ENCODE peak calls at places on chromosomes 1 and 21, in six cellular contexts. S, T, P, X, Z and C are unnamed samples.

GRCh38 chr1:56204206-56204605 is 375.2 kb downstream of the PLPP3 start:
- DNase-seq in S (no peak), X (no peak), P (no peak), T (no peak), Z (no peak), C (no peak)

GRCh38 chr1:244322791-244323521 is 128.8 kb downstream of the ADSS2 start:
- DNase-seq in T (peak), Z (no peak), S (no peak), P (no peak), X (peak), C (no peak)

GRCh38 chr21:29386803-29387202 is 88.1 kb downstream of the BACH1 start:
- DNase-seq in T (no peak), S (no peak), P (no peak), X (no peak), Z (no peak), C (no peak)

GRCh38 chr1:225882699-225883615 is 777 bp upstream of the TMEM63A start:
- DNase-seq in P (peak), T (peak), S (peak), X (peak), Z (peak), C (peak)

GRCh38 chr1:245686006-245686405 is 531.2 kb downstream of the KIF26B start:
- DNase-seq in P (no peak), X (no peak), T (no peak), Z (no peak), S (no peak), C (peak)

GRCh38 chr1:1144843-1145546 is 28.7 kb upstream of the TTLL10 start:
- DNase-seq in P (no peak), T (no peak), X (no peak), S (no peak), Z (no peak), C (no peak)

GRCh38 chr1:225700164-225700740 is 47.3 kb upstream of the ENAH start:
- DNase-seq in X (peak), P (no peak), T (peak), S (no peak), Z (no peak), C (no peak)

GRCh38 chr1:147539122-147539575 is 2.2 kb upstream of the BCL9 start:
- DNase-seq in T (peak), S (no peak), Z (peak), X (peak), P (no peak), C (no peak)

GRCh38 chr1:28112388-28113311 is 24.2 kb upstream of the EYA3 start:
- DNase-seq in P (no peak), X (peak), T (peak), S (no peak), Z (no peak), C (no peak)

GRCh38 chr1:185044981-185045792 is at the start of gene RNF2:
- DNase-seq in Z (peak), S (peak), X (peak), T (peak), P (peak), C (peak)

GRCh38 chr1:40622936-40623629 is 42.4 kb downstream of the RIMS3 start:
- DNase-seq in P (no peak), T (no peak), X (no peak), Z (no peak), S (no peak), C (no peak)

GRCh38 chr1:62891961-62892562 is 108.1 kb downstream of the ATG4C start:
- DNase-seq in P (no peak), S (no peak), Z (no peak), T (no peak), X (no peak), C (no peak)

GRCh38 chr1:109902204-109902985 is 8.3 kb upstream of the CSF1 start:
- DNase-seq in Z (no peak), X (no peak), P (no peak), T (no peak), S (no peak), C (no peak)

GRCh38 chr1:57131257-57131656 is 165.4 kb upstream of the C8B start:
- DNase-seq in S (no peak), X (no peak), T (no peak), Z (no peak), P (no peak), C (no peak)

GRCh38 chr21:35226960-35227741 is 178.0 kb upstream of the RUNX1 start:
- DNase-seq in P (no peak), X (no peak), Z (no peak), T (no peak), S (no peak), C (no peak)

GRCh38 chr1:164480285-164480907 is 78.6 kb upstream of the PBX1 start:
- DNase-seq in Z (no peak), P (no peak), T (no peak), S (no peak), X (no peak), C (no peak)

GRCh38 chr1:85019989-85020388 is 23.1 kb upstream of the MCOLN2 start:
- DNase-seq in P (no peak), T (peak), X (no peak), Z (no peak), S (no peak), C (no peak)

GRCh38 chr1:23530089-23530749 is 814 bp downstream of the E2F2 start:
- DNase-seq in P (no peak), X (no peak), S (no peak), T (no peak), Z (no peak), C (no peak)

GRCh38 chr1:232880354-232880753 is 70.1 kb upstream of the NTPCR start:
- DNase-seq in X (peak), Z (no peak), P (no peak), S (peak), T (peak), C (no peak)

GRCh38 chr1:222828939-222829338 is 14.1 kb downstream of the DISP1 start:
- DNase-seq in Z (no peak), X (no peak), S (no peak), T (no peak), P (no peak), C (no peak)

GRCh38 chr1:116557323-116557878 is 13.4 kb downstream of the CD58 start:
- DNase-seq in Z (no peak), P (no peak), T (no peak), S (no peak), X (no peak), C (no peak)

GRCh38 chr1:182035097-182035770 is 26.3 kb downstream of the ZNF648 start:
- DNase-seq in T (no peak), P (no peak), Z (no peak), X (no peak), S (no peak), C (no peak)

GRCh38 chr1:101820080-101820479 is 176.6 kb downstream of the OLFM3 start:
- DNase-seq in Z (no peak), P (peak), X (peak), S (no peak), T (peak), C (no peak)

GRCh38 chr1:3564921-3565831 is 46.1 kb downstream of the MEGF6 start:
- DNase-seq in S (peak), Z (no peak), X (peak), T (peak), P (peak), C (no peak)

GRCh38 chr1:84300991-84301758 is at the start of gene SAMD13:
- DNase-seq in Z (peak), T (peak), P (no peak), X (peak), S (peak), C (peak)

GRCh38 chr1:207695943-207696342 is 51.0 kb downstream of the CR1L start:
- DNase-seq in P (no peak), Z (no peak), S (no peak), T (no peak), X (no peak), C (no peak)

GRCh38 chr1:153343040-153343681 is 5.5 kb downstream of the PGLYRP4 start:
- DNase-seq in S (no peak), Z (no peak), X (no peak), T (no peak), P (no peak), C (no peak)

GRCh38 chr1:206032356-206033140 is 8.9 kb upstream of the CTSE start:
- DNase-seq in T (no peak), Z (no peak), S (no peak), P (no peak), X (peak), C (no peak)

GRCh38 chr1:228013322-228014234 is 6.8 kb downstream of the WNT3A start:
- DNase-seq in X (no peak), P (no peak), Z (peak), S (no peak), T (no peak), C (peak)

GRCh38 chr1:214551436-214552173 is at the start of gene PTPN14:
- DNase-seq in Z (peak), T (peak), X (peak), P (peak), S (peak), C (peak)

GRCh38 chr1:155893389-155894142 is 17.6 kb downstream of the RIT1 start:
- DNase-seq in Z (no peak), P (no peak), T (peak), X (peak), S (no peak), C (no peak)

GRCh38 chr1:208997726-208998312 is 585.7 kb upstream of the CAMK1G start:
- DNase-seq in Z (no peak), T (no peak), S (no peak), P (no peak), X (peak), C (no peak)
- TF ChIP-seq CTCF in Z (no peak), T (no peak), S (no peak), P (peak), X (peak), C (peak)

DNA sequence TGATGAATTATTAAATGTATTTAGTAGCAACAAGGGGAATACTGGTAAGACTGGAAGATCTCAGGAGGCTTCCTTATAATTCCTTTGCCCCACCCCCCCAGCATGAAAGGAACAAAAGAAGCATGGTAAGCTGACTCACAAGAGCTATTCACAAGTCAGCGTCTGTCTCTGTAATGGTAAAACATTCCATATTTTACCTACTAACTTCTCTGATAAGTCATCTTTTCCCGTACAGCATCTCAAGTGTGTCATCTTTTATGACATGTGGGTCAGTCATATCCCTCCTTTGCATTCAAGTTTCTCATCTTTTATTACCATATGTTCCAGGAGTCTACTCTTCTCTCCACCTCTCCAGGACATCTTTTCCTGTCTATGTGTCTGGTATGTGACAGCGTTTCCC is 241.3 kb downstream of the PLA2G4A start:
- DNase-seq in T (peak), X (no peak), S (no peak), P (no peak), Z (no peak), C (no peak)
- TF ChIP-seq CTCF in T (no peak), X (no peak), S (no peak), P (no peak), Z (no peak), C (no peak)

GRCh38 chr1:50878434-50878833 is 81.6 kb downstream of the FAF1 start:
- DNase-seq in X (no peak), S (no peak), P (no peak), Z (no peak), T (no peak), C (no peak)

GRCh38 chr1:50879137-50879536 is 80.9 kb downstream of the FAF1 start:
- DNase-seq in X (no peak), T (no peak), Z (no peak), P (no peak), S (no peak), C (no peak)

GRCh38 chr1:50873458-50874187 is 86.4 kb downstream of the FAF1 start:
- DNase-seq in P (peak), Z (no peak), X (peak), S (peak), T (peak), C (no peak)
- TF ChIP-seq CTCF in P (peak), Z (no peak), X (peak), S (peak), T (peak), C (peak)

GRCh38 chr1:193059282-193060225 is at the start of the genes RO60 and UCHL5:
- DNase-seq in T (peak), P (peak), Z (peak), S (peak), X (peak), C (peak)
- TF ChIP-seq CTCF in T (no peak), P (no peak), Z (no peak), S (no peak), X (no peak), C (no peak)

GRCh38 chr1:2555634-2556276 is 416 bp upstream of the TNFRSF14 start:
- DNase-seq in P (no peak), S (no peak), X (no peak), Z (peak), T (no peak), C (no peak)
- TF ChIP-seq CTCF in P (no peak), S (no peak), X (no peak), Z (no peak), T (no peak), C (no peak)

DNA sequence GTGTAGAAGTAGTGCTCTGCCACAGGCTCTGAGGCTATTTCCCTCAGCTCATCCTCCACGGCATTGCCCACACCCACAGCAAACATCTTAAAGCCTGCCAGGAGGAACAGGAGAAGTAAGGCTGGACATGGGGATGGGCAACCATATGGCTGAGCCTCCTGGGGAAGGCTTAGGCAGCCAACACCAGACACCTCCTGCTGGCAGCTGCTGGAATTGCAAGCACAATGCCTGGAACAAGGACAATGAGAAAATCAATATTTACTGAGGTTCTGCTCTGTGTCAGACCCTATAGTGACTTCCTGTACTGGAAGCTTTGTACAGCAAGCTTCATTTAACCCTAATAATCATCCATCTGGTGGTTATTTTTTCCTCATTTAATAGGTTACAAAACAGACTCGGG is 8.2 kb downstream of the MATN1 start:
- DNase-seq in P (no peak), S (no peak), T (no peak), X (no peak), Z (no peak), C (no peak)
- TF ChIP-seq CTCF in P (peak), S (peak), T (peak), X (peak), Z (no peak), C (peak)

DNA sequence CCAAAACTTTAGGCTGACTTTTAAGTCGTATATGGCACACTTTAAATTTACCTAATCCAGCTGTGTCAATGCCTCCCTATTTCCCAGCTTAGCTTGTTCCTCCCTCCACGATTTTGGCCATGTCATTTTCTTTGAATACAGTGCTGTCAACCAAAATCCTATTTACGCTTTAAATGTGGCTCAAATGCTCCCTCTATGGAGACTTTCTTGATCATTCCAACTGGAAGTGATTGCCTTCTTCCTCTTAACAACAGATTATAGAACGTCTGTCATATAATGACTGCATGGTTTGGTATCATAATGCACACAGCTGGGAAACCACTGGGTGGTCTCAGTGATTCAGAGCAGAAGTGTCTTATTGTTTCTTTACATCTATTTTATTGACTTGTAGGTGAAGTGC is 18.9 kb upstream of the BATF3 start:
- DNase-seq in P (no peak), T (peak), Z (no peak), S (no peak), X (peak), C (no peak)
- TF ChIP-seq CTCF in P (no peak), T (peak), Z (no peak), S (no peak), X (peak), C (no peak)

GRCh38 chr1:229223498-229223897 is 47.4 kb upstream of the RAB4A start:
- DNase-seq in S (no peak), T (no peak), Z (no peak), X (no peak), P (no peak), C (no peak)

GRCh38 chr1:229224308-229224707 is 46.6 kb upstream of the RAB4A start:
- DNase-seq in S (no peak), T (peak), X (peak), P (no peak), Z (no peak), C (no peak)

GRCh38 chr1:229227298-229227919 is 43.5 kb upstream of the RAB4A start:
- DNase-seq in T (peak), X (peak), P (peak), S (peak), Z (peak), C (peak)

GRCh38 chr1:229228522-229228921 is 42.4 kb upstream of the RAB4A start:
- DNase-seq in Z (no peak), X (no peak), P (no peak), T (no peak), S (no peak), C (no peak)

GRCh38 chr1:229225331-229225782 is 45.6 kb upstream of the RAB4A start:
- DNase-seq in T (no peak), S (no peak), P (no peak), X (no peak), Z (no peak), C (no peak)
- TF ChIP-seq CTCF in T (no peak), S (no peak), P (no peak), X (no peak), Z (no peak), C (no peak)

GRCh38 chr1:89952021-89952995 is 42.6 kb upstream of the ZNF326 start:
- DNase-seq in X (peak), S (no peak), Z (no peak), T (peak), P (no peak), C (no peak)

GRCh38 chr1:89954401-89954800 is 40.5 kb upstream of the ZNF326 start:
- DNase-seq in T (no peak), Z (no peak), P (no peak), X (no peak), S (no peak), C (no peak)

GRCh38 chr1:89955311-89955710 is 39.6 kb upstream of the ZNF326 start:
- DNase-seq in X (no peak), P (no peak), T (no peak), S (no peak), Z (no peak), C (no peak)

GRCh38 chr1:89953072-89953626 is 41.8 kb upstream of the ZNF326 start:
- DNase-seq in X (peak), S (peak), P (no peak), T (peak), Z (peak), C (no peak)

GRCh38 chr1:89953929-89954328 is 41.0 kb upstream of the ZNF326 start:
- DNase-seq in S (no peak), X (no peak), P (no peak), T (no peak), Z (no peak), C (no peak)
- TF ChIP-seq CTCF in S (no peak), X (no peak), P (no peak), T (no peak), Z (no peak), C (no peak)